ENCODE peak calls at places on chromosomes 16 and 17, in seven cellular contexts. D is PC-9, N is WERI-Rb-1, P is SK-N-SH, E is tibial artery, O is PC-3, A is IMR-90. K is an unnamed sample.

GRCh38 chr17:48641541-48642058 is 15.4 kb upstream of the HOXB9 start:
- DNase-seq in D (no peak), N (no peak), P (no peak), E (no peak), O (no peak), A (no peak), K (no peak)

GRCh38 chr16:12120331-12120981 is 143.9 kb downstream of the SNX29 start:
- DNase-seq in D (no peak), N (no peak), P (no peak), E (peak; percentile 82), O (no peak), A (peak; percentile 84), K (no peak)

GRCh38 chr16:47392114-47392513 is 68.7 kb downstream of the ITFG1 start:
- DNase-seq in D (peak; percentile 17), N (no peak), P (no peak), E (no peak), O (peak; percentile 71), A (no peak), K (no peak)

GRCh38 chr16:24036038-24036543 is 200.3 kb downstream of the PRKCB start:
- DNase-seq in D (no peak), N (no peak), P (no peak), E (no peak), O (no peak), A (no peak), K (no peak)

GRCh38 chr17:57274162-57274561 is 17.8 kb downstream of the MSI2 start:
- DNase-seq in D (no peak), N (no peak), P (no peak), E (no peak), O (no peak), A (no peak), K (no peak)

GRCh38 chr17:29124931-29125270 is 55.3 kb downstream of the MYO18A start:
- DNase-seq in D (peak; percentile 95), N (no peak), P (no peak), E (no peak), O (peak; percentile 57), A (no peak), K (no peak)

GRCh38 chr16:8370374-8371015 is 219.8 kb downstream of the TMEM114 start:
- DNase-seq in D (no peak), N (no peak), P (no peak), E (no peak), O (peak; percentile 25), A (peak; percentile 7), K (no peak)

GRCh38 chr16:63530208-63530607 is 1494.0 kb upstream of the CDH8 start:
- DNase-seq in D (no peak), N (no peak), P (no peak), E (no peak), O (no peak), A (no peak), K (no peak)

GRCh38 chr17:64331946-64332493 is 58.6 kb downstream of the PECAM1 start:
- DNase-seq in D (peak; percentile 87), N (no peak), P (no peak), E (peak; percentile 82), O (peak; percentile 97), A (no peak), K (no peak)

GRCh38 chr17:3771140-3771539 is 29.8 kb downstream of the ITGAE start:
- DNase-seq in D (no peak), N (peak; percentile 80), P (no peak), E (no peak), O (no peak), A (no peak), K (no peak)

GRCh38 chr17:50278526-50279180 is 4.4 kb downstream of the TMEM92 start:
- DNase-seq in D (no peak), N (no peak), P (peak; percentile 43), E (no peak), O (no peak), A (no peak), K (no peak)

GRCh38 chr16:12771341-12771798 is 32.3 kb downstream of the CPPED1 start:
- DNase-seq in D (no peak), N (no peak), P (no peak), E (no peak), O (no peak), A (no peak), K (no peak)

GRCh38 chr17:16443390-16444257 is 28.3 kb downstream of the TRPV2 start:
- DNase-seq in D (no peak), N (no peak), P (no peak), E (no peak), O (no peak), A (no peak), K (no peak)

DNA sequence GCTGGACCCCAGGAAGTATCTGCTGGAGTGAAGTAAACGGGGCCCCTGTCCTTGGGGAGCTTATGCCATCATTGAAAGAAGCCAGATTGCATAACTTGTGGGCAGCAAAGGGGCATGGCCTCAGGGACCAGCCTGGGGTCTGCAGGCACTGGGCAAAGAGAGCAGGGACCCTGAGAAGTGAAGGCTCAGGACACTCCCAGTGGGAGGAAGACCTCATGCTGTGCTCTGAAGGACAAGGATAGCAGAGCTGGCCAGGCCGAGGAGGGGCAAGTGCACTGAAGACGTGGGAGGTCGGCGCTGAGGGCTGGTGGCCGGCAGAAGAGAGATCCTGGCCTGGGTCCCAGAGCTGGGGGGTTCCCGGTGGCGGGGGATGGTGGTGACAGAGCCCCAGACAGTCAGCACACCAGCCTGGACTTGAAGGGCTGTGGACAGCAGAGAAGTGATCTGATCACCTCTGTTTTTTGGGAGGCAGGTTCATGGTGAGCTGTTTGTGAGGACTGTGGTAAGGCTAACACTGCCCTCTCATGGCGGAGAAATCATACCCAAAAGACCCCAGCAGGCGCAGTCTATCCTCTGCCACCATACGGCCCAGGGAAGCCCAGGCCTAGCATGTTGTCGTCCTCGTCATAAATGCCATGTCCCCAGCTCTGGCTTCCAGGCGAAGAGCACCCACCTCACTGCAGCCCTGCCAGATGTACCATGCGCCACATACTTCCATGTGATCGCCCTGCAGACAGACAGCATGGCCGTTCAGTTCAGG is 7.1 kb upstream of the CNP start:
- DNase-seq in D (peak; percentile 36), N (peak; percentile 94), P (peak; percentile 73), E (no peak), O (peak; percentile 48), A (peak; percentile 66), K (no peak)
- TF ChIP-seq CTCF in D (peak; percentile 67), N (peak; percentile 96), P (peak; percentile 52), E (no peak), O (peak; percentile 42), A (peak; percentile 56), K (no peak)

GRCh38 chr17:74739227-74739831 is 2.3 kb downstream of the RAB37 start:
- DNase-seq in D (no peak), N (peak; percentile 13), P (no peak), E (no peak), O (no peak), A (no peak), K (no peak)

GRCh38 chr17:74738051-74738996 is 1.3 kb downstream of the RAB37 start:
- DNase-seq in D (no peak), N (peak; percentile 14), P (no peak), E (no peak), O (peak; percentile 49), A (no peak), K (peak; percentile 76)

GRCh38 chr17:74734256-74734655 is 2.8 kb upstream of the RAB37 start:
- DNase-seq in D (no peak), N (no peak), P (no peak), E (no peak), O (no peak), A (no peak), K (no peak)

GRCh38 chr17:74737299-74738050 is 419 bp downstream of the RAB37 start:
- DNase-seq in D (no peak), N (peak; percentile 94), P (peak; percentile 85), E (no peak), O (peak; percentile 28), A (no peak), K (no peak)

GRCh38 chr17:74736423-74737298 is at the start of gene RAB37:
- DNase-seq in D (no peak), N (peak; percentile 95), P (peak; percentile 82), E (no peak), O (no peak), A (no peak), K (peak; percentile 57)
- TF ChIP-seq CTCF in D (no peak), N (peak; percentile 97), P (peak; percentile 43), E (no peak), O (peak; percentile 58), A (peak; percentile 12), K (peak; percentile 56)

GRCh38 chr17:9488556-9488955 is 87.1 kb downstream of the STX8 start:
- DNase-seq in D (no peak), N (no peak), P (no peak), E (no peak), O (no peak), A (peak; percentile 32), K (no peak)
- TF ChIP-seq CTCF in D (no peak), N (no peak), P (no peak), E (no peak), O (no peak), A (no peak), K (no peak)

GRCh38 chr17:1532836-1533602 is 16.6 kb upstream of the INPP5K start:
- DNase-seq in D (no peak), N (peak; percentile 61), P (peak; percentile 42), E (no peak), O (peak; percentile 3), A (no peak), K (no peak)
- TF ChIP-seq CTCF in D (no peak), N (peak; percentile 90), P (peak; percentile 41), E (no peak), O (peak; percentile 45), A (peak; percentile 24), K (no peak)

DNA sequence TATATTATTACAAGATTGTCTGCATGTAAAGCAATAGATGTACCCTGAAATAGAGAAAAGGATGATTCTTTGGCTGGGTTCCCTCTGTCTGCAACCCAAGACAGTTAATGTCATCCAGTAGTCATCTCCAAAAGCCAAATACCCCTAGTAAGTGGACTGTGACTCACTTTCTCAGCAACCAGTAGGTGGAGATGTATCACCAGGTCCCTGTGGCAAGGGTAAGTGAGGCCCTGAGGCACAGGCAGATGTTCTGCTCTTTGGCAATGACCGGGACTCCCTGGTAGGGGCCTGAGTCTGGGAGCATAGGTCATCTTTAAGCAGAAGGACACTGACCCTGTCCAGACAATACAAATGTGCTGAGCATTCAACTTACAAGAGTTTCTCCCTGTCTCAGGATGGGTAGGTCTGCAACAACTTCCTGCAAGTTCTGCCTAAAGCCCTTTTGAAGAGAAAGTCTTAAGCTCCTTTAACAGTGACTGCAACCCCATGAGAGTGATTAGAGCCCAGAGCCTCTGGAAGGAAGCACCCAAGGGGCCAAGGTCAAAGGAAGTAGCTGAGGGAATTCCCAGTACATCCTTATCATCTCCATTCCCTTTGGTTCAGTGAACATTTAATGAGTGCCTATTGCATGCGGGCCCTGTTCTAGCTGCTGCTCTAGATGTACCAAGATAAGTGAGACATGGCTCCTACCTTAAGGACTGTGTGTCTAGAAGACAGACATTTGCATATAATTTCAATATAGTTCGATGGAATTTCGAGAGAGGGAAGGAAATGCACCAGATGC is 31.9 kb downstream of the PMP22 start:
- DNase-seq in D (no peak), N (no peak), P (peak; percentile 27), E (no peak), O (peak; percentile 79), A (peak; percentile 75), K (no peak)
- TF ChIP-seq CTCF in D (peak; percentile 24), N (peak; percentile 28), P (peak; percentile 29), E (no peak), O (peak; percentile 91), A (peak; percentile 43), K (no peak)

K was measured in natural killer cell.